ENCODE peak calls at places on chromosomes 3 and 15, in ten cellular contexts. One of them, this sample, is unnamed.

GRCh38 chr15:48370460-48370859 is 39.2 kb downstream of the DUT start:
- DNase-seq in H9: no peak
- DNase-seq in stimulated activated CD8-positive, alpha-beta memory T cell treated with anti-CD3 and anti-CD28 coated beads, Interleukin-7, amount 100 ng/mL, for 24 hours: no peak
- DNase-seq in BJ: peak; percentile 70
- DNase-seq in aorta: no peak
- DNase-seq in CD8-positive, alpha-beta memory T cell: no peak
- DNase-seq in stimulated activated CD4-positive, alpha-beta T cell treated with anti-CD3 and anti-CD28 coated beads, Interleukin-4, amount 100 ng/mL, for 4 hours: no peak
- DNase-seq in T-cell: no peak
- DNase-seq in NCI-H1105 treated with DMSO at 0.1 percent for 48 hours: no peak
- DNase-seq in ACHN: no peak
- DNase-seq in this sample: peak; percentile 29

GRCh38 chr3:102200126-102200525 is 234.7 kb upstream of the ZPLD1 start:
- DNase-seq in stimulated activated CD4-positive, alpha-beta T cell treated with anti-CD3 and anti-CD28 coated beads, Interleukin-4, amount 100 ng/mL, for 4 hours: no peak
- DNase-seq in ACHN: no peak
- DNase-seq in CD8-positive, alpha-beta memory T cell: no peak
- DNase-seq in H9: no peak
- DNase-seq in aorta: no peak
- DNase-seq in stimulated activated CD8-positive, alpha-beta memory T cell treated with anti-CD3 and anti-CD28 coated beads, Interleukin-7, amount 100 ng/mL, for 24 hours: no peak
- DNase-seq in NCI-H1105 treated with DMSO at 0.1 percent for 48 hours: no peak
- DNase-seq in T-cell: no peak
- DNase-seq in BJ: no peak
- DNase-seq in this sample: no peak

GRCh38 chr3:46670000-46670890 is 23.2 kb downstream of the ALS2CL start:
- DNase-seq in T-cell: no peak
- DNase-seq in CD8-positive, alpha-beta memory T cell: no peak
- DNase-seq in H9: peak; percentile 21
- DNase-seq in NCI-H1105 treated with DMSO at 0.1 percent for 48 hours: no peak
- DNase-seq in aorta: peak; percentile 32
- DNase-seq in stimulated activated CD4-positive, alpha-beta T cell treated with anti-CD3 and anti-CD28 coated beads, Interleukin-4, amount 100 ng/mL, for 4 hours: no peak
- DNase-seq in stimulated activated CD8-positive, alpha-beta memory T cell treated with anti-CD3 and anti-CD28 coated beads, Interleukin-7, amount 100 ng/mL, for 24 hours: no peak
- DNase-seq in ACHN: no peak
- DNase-seq in BJ: no peak
- DNase-seq in this sample: no peak

GRCh38 chr3:38651153-38651789 is 1.8 kb upstream of the SCN5A start:
- DNase-seq in ACHN: peak; percentile 54
- DNase-seq in NCI-H1105 treated with DMSO at 0.1 percent for 48 hours: peak; percentile 52
- DNase-seq in CD8-positive, alpha-beta memory T cell: peak; percentile 42
- DNase-seq in aorta: peak; percentile 71
- DNase-seq in T-cell: peak; percentile 34
- DNase-seq in stimulated activated CD8-positive, alpha-beta memory T cell treated with anti-CD3 and anti-CD28 coated beads, Interleukin-7, amount 100 ng/mL, for 24 hours: peak; percentile 52
- DNase-seq in stimulated activated CD4-positive, alpha-beta T cell treated with anti-CD3 and anti-CD28 coated beads, Interleukin-4, amount 100 ng/mL, for 4 hours: peak; percentile 63
- DNase-seq in BJ: no peak
- DNase-seq in H9: peak; percentile 88
- DNase-seq in this sample: peak; percentile 69

GRCh38 chr15:45827275-45827674 is 192.4 kb downstream of the SQOR start:
- DNase-seq in BJ: no peak
- DNase-seq in ACHN: no peak
- DNase-seq in aorta: no peak
- DNase-seq in stimulated activated CD8-positive, alpha-beta memory T cell treated with anti-CD3 and anti-CD28 coated beads, Interleukin-7, amount 100 ng/mL, for 24 hours: no peak
- DNase-seq in NCI-H1105 treated with DMSO at 0.1 percent for 48 hours: no peak
- DNase-seq in CD8-positive, alpha-beta memory T cell: no peak
- DNase-seq in stimulated activated CD4-positive, alpha-beta T cell treated with anti-CD3 and anti-CD28 coated beads, Interleukin-4, amount 100 ng/mL, for 4 hours: no peak
- DNase-seq in T-cell: no peak
- DNase-seq in H9: no peak
- DNase-seq in this sample: no peak

GRCh38 chr15:27353837-27354236 is 382.9 kb downstream of the GABRG3 start:
- DNase-seq in BJ: no peak
- DNase-seq in CD8-positive, alpha-beta memory T cell: no peak
- DNase-seq in ACHN: no peak
- DNase-seq in stimulated activated CD4-positive, alpha-beta T cell treated with anti-CD3 and anti-CD28 coated beads, Interleukin-4, amount 100 ng/mL, for 4 hours: no peak
- DNase-seq in aorta: no peak
- DNase-seq in NCI-H1105 treated with DMSO at 0.1 percent for 48 hours: no peak
- DNase-seq in T-cell: no peak
- DNase-seq in stimulated activated CD8-positive, alpha-beta memory T cell treated with anti-CD3 and anti-CD28 coated beads, Interleukin-7, amount 100 ng/mL, for 24 hours: no peak
- DNase-seq in H9: no peak
- DNase-seq in this sample: no peak

GRCh38 chr3:72938471-72939265 is 50.8 kb downstream of the GXYLT2 start:
- DNase-seq in stimulated activated CD4-positive, alpha-beta T cell treated with anti-CD3 and anti-CD28 coated beads, Interleukin-4, amount 100 ng/mL, for 4 hours: no peak
- DNase-seq in BJ: peak; percentile 90
- DNase-seq in H9: no peak
- DNase-seq in stimulated activated CD8-positive, alpha-beta memory T cell treated with anti-CD3 and anti-CD28 coated beads, Interleukin-7, amount 100 ng/mL, for 24 hours: no peak
- DNase-seq in T-cell: peak; percentile 21
- DNase-seq in NCI-H1105 treated with DMSO at 0.1 percent for 48 hours: peak; percentile 32
- DNase-seq in CD8-positive, alpha-beta memory T cell: no peak
- DNase-seq in aorta: peak; percentile 54
- DNase-seq in ACHN: peak; percentile 59
- DNase-seq in this sample: peak; percentile 47

GRCh38 chr3:100590840-100591147 is 18.6 kb upstream of the ADGRG7 start:
- DNase-seq in aorta: no peak
- DNase-seq in NCI-H1105 treated with DMSO at 0.1 percent for 48 hours: no peak
- DNase-seq in stimulated activated CD4-positive, alpha-beta T cell treated with anti-CD3 and anti-CD28 coated beads, Interleukin-4, amount 100 ng/mL, for 4 hours: no peak
- DNase-seq in BJ: no peak
- DNase-seq in H9: no peak
- DNase-seq in CD8-positive, alpha-beta memory T cell: no peak
- DNase-seq in T-cell: no peak
- DNase-seq in ACHN: no peak
- DNase-seq in stimulated activated CD8-positive, alpha-beta memory T cell treated with anti-CD3 and anti-CD28 coated beads, Interleukin-7, amount 100 ng/mL, for 24 hours: no peak
- DNase-seq in this sample: no peak

GRCh38 chr15:70083423-70083822 is 14.3 kb downstream of the TLE3 start:
- DNase-seq in stimulated activated CD4-positive, alpha-beta T cell treated with anti-CD3 and anti-CD28 coated beads, Interleukin-4, amount 100 ng/mL, for 4 hours: no peak
- DNase-seq in T-cell: no peak
- DNase-seq in NCI-H1105 treated with DMSO at 0.1 percent for 48 hours: no peak
- DNase-seq in aorta: no peak
- DNase-seq in BJ: no peak
- DNase-seq in CD8-positive, alpha-beta memory T cell: no peak
- DNase-seq in ACHN: no peak
- DNase-seq in H9: peak; percentile 70
- DNase-seq in stimulated activated CD8-positive, alpha-beta memory T cell treated with anti-CD3 and anti-CD28 coated beads, Interleukin-7, amount 100 ng/mL, for 24 hours: no peak
- DNase-seq in this sample: no peak

GRCh38 chr15:86115138-86115801 is 35.6 kb downstream of the AGBL1 start:
- DNase-seq in BJ: no peak
- DNase-seq in stimulated activated CD8-positive, alpha-beta memory T cell treated with anti-CD3 and anti-CD28 coated beads, Interleukin-7, amount 100 ng/mL, for 24 hours: no peak
- DNase-seq in aorta: no peak
- DNase-seq in ACHN: no peak
- DNase-seq in H9: no peak
- DNase-seq in CD8-positive, alpha-beta memory T cell: no peak
- DNase-seq in NCI-H1105 treated with DMSO at 0.1 percent for 48 hours: no peak
- DNase-seq in T-cell: no peak
- DNase-seq in stimulated activated CD4-positive, alpha-beta T cell treated with anti-CD3 and anti-CD28 coated beads, Interleukin-4, amount 100 ng/mL, for 4 hours: no peak
- DNase-seq in this sample: no peak

GRCh38 chr3:197464794-197465193 is 91.0 kb downstream of the BDH1 start:
- DNase-seq in stimulated activated CD8-positive, alpha-beta memory T cell treated with anti-CD3 and anti-CD28 coated beads, Interleukin-7, amount 100 ng/mL, for 24 hours: no peak
- DNase-seq in ACHN: no peak
- DNase-seq in CD8-positive, alpha-beta memory T cell: no peak
- DNase-seq in T-cell: no peak
- DNase-seq in BJ: no peak
- DNase-seq in stimulated activated CD4-positive, alpha-beta T cell treated with anti-CD3 and anti-CD28 coated beads, Interleukin-4, amount 100 ng/mL, for 4 hours: no peak
- DNase-seq in aorta: no peak
- DNase-seq in H9: no peak
- DNase-seq in NCI-H1105 treated with DMSO at 0.1 percent for 48 hours: no peak
- DNase-seq in this sample: no peak

GRCh38 chr3:4751057-4752051 is 227.9 kb upstream of the BHLHE40 start:
- DNase-seq in NCI-H1105 treated with DMSO at 0.1 percent for 48 hours: no peak
- DNase-seq in stimulated activated CD8-positive, alpha-beta memory T cell treated with anti-CD3 and anti-CD28 coated beads, Interleukin-7, amount 100 ng/mL, for 24 hours: no peak
- DNase-seq in CD8-positive, alpha-beta memory T cell: no peak
- DNase-seq in aorta: no peak
- DNase-seq in BJ: peak; percentile 86
- DNase-seq in ACHN: peak; percentile 91
- DNase-seq in stimulated activated CD4-positive, alpha-beta T cell treated with anti-CD3 and anti-CD28 coated beads, Interleukin-4, amount 100 ng/mL, for 4 hours: no peak
- DNase-seq in T-cell: no peak
- DNase-seq in H9: no peak
- DNase-seq in this sample: peak; percentile 92

GRCh38 chr3:19213608-19214220 is 65.4 kb downstream of the KCNH8 start:
- DNase-seq in stimulated activated CD8-positive, alpha-beta memory T cell treated with anti-CD3 and anti-CD28 coated beads, Interleukin-7, amount 100 ng/mL, for 24 hours: no peak
- DNase-seq in NCI-H1105 treated with DMSO at 0.1 percent for 48 hours: no peak
- DNase-seq in BJ: no peak
- DNase-seq in aorta: no peak
- DNase-seq in stimulated activated CD4-positive, alpha-beta T cell treated with anti-CD3 and anti-CD28 coated beads, Interleukin-4, amount 100 ng/mL, for 4 hours: no peak
- DNase-seq in H9: peak; percentile 31
- DNase-seq in CD8-positive, alpha-beta memory T cell: no peak
- DNase-seq in T-cell: no peak
- DNase-seq in ACHN: peak; percentile 19
- DNase-seq in this sample: no peak

GRCh38 chr3:129735638-129736037 is 129.2 kb upstream of the PLXND1 start:
- DNase-seq in aorta: no peak
- DNase-seq in H9: no peak
- DNase-seq in ACHN: no peak
- DNase-seq in NCI-H1105 treated with DMSO at 0.1 percent for 48 hours: no peak
- DNase-seq in CD8-positive, alpha-beta memory T cell: no peak
- DNase-seq in T-cell: no peak
- DNase-seq in stimulated activated CD8-positive, alpha-beta memory T cell treated with anti-CD3 and anti-CD28 coated beads, Interleukin-7, amount 100 ng/mL, for 24 hours: no peak
- DNase-seq in BJ: no peak
- DNase-seq in stimulated activated CD4-positive, alpha-beta T cell treated with anti-CD3 and anti-CD28 coated beads, Interleukin-4, amount 100 ng/mL, for 4 hours: no peak
- DNase-seq in this sample: no peak

GRCh38 chr15:60649845-60650548 is 171.1 kb upstream of the ICE2 start:
- DNase-seq in H9: no peak
- DNase-seq in CD8-positive, alpha-beta memory T cell: peak; percentile 6
- DNase-seq in aorta: no peak
- DNase-seq in NCI-H1105 treated with DMSO at 0.1 percent for 48 hours: no peak
- DNase-seq in stimulated activated CD8-positive, alpha-beta memory T cell treated with anti-CD3 and anti-CD28 coated beads, Interleukin-7, amount 100 ng/mL, for 24 hours: peak; percentile 23
- DNase-seq in BJ: no peak
- DNase-seq in T-cell: peak; percentile 28
- DNase-seq in stimulated activated CD4-positive, alpha-beta T cell treated with anti-CD3 and anti-CD28 coated beads, Interleukin-4, amount 100 ng/mL, for 4 hours: peak; percentile 31
- DNase-seq in ACHN: no peak
- DNase-seq in this sample: no peak

GRCh38 chr3:31984321-31984720 is 2.8 kb downstream of the ZNF860 start:
- DNase-seq in stimulated activated CD4-positive, alpha-beta T cell treated with anti-CD3 and anti-CD28 coated beads, Interleukin-4, amount 100 ng/mL, for 4 hours: no peak
- DNase-seq in ACHN: no peak
- DNase-seq in aorta: no peak
- DNase-seq in NCI-H1105 treated with DMSO at 0.1 percent for 48 hours: no peak
- DNase-seq in T-cell: no peak
- DNase-seq in H9: no peak
- DNase-seq in CD8-positive, alpha-beta memory T cell: no peak
- DNase-seq in stimulated activated CD8-positive, alpha-beta memory T cell treated with anti-CD3 and anti-CD28 coated beads, Interleukin-7, amount 100 ng/mL, for 24 hours: no peak
- DNase-seq in BJ: no peak
- DNase-seq in this sample: no peak

This sample was measured in A172.